ENCODE peak calls at places on chromosomes 6 and 20, in four cellular contexts. J is mesendoderm, N is H1, U is IMR-90. G is an unnamed sample.

GRCh38 chr6:95578106-95578410 is 723 bp downstream of the MANEA start:
- DNase-seq in J (no peak), N (no peak), U (peak), G (no peak)

GRCh38 chr6:47670851-47671250 is 27.5 kb upstream of the ADGRF4 start:
- DNase-seq in U (no peak), J (peak), N (no peak), G (no peak)

GRCh38 chr6:157407637-157408036 is 26.6 kb downstream of the ZDHHC14 start:
- DNase-seq in N (no peak), J (no peak), U (no peak), G (no peak)

GRCh38 chr6:35468980-35469710 is 944 bp downstream of the RPL10A start:
- DNase-seq in N (no peak), J (no peak), U (no peak), G (no peak)

GRCh38 chr20:59829415-59830106 is 103.9 kb downstream of the SYCP2 start:
- DNase-seq in U (no peak), J (no peak), N (no peak), G (peak)

GRCh38 chr6:14313220-14313619 is 195.6 kb downstream of the CD83 start:
- DNase-seq in N (no peak), J (no peak), U (no peak), G (no peak)

GRCh38 chr6:23031986-23032385 is 462.6 kb downstream of the HDGFL1 start:
- DNase-seq in U (peak), N (no peak), J (no peak), G (no peak)

GRCh38 chr6:170113141-170113540 is 177.7 kb downstream of the DLL1 start:
- DNase-seq in J (no peak), N (no peak), U (no peak), G (no peak)

GRCh38 chr6:80094017-80094416 is 12.5 kb upstream of the BCKDHB start:
- DNase-seq in U (peak), J (peak), N (no peak), G (no peak)

GRCh38 chr6:14728396-14729024 is 517.4 kb upstream of the JARID2 start:
- DNase-seq in N (no peak), J (no peak), U (peak), G (no peak)

GRCh38 chr6:44627091-44627878 is 239.8 kb downstream of the CDC5L start:
- DNase-seq in N (no peak), J (peak), U (no peak), G (peak)

GRCh38 chr20:7843613-7844012 is 96.6 kb downstream of the HAO1 start:
- DNase-seq in U (peak), N (no peak), J (no peak), G (no peak)

GRCh38 chr6:11772109-11772830 is 6.3 kb downstream of the ADTRP start:
- DNase-seq in J (peak), N (no peak), U (peak), G (no peak)

GRCh38 chr6:55713411-55713810 is 134.4 kb upstream of the HMGCLL1 start:
- DNase-seq in U (peak), J (no peak), N (no peak), G (no peak)

GRCh38 chr6:132962936-132963579 is 148.7 kb downstream of the RPS12 start:
- DNase-seq in J (peak), N (peak), U (peak), G (peak)

GRCh38 chr20:62739581-62740285 is 31.1 kb downstream of the NTSR1 start:
- DNase-seq in N (no peak), J (no peak), U (no peak), G (no peak)

GRCh38 chr6:167113935-167114910 is 8.7 kb upstream of the CCR6 start:
- DNase-seq in N (no peak), U (no peak), J (no peak), G (no peak)

GRCh38 chr6:40425192-40425919 is 161.8 kb downstream of the LRFN2 start:
- DNase-seq in U (no peak), N (no peak), J (no peak), G (no peak)

GRCh38 chr6:85418059-85418458 is 31.8 kb upstream of the NT5E start:
- DNase-seq in U (peak), J (peak), N (no peak), G (no peak)

GRCh38 chr6:67680297-67680932 is 954.7 kb upstream of the ADGRB3 start:
- DNase-seq in J (no peak), N (no peak), U (peak), G (no peak)

GRCh38 chr6:73079978-73080377 is 145.3 kb downstream of the KHDC1L start:
- DNase-seq in J (no peak), N (no peak), U (peak), G (no peak)

GRCh38 chr6:113495521-113495920 is 361.6 kb upstream of the MARCKS start:
- DNase-seq in U (peak), N (no peak), J (peak), G (no peak)

GRCh38 chr6:12258591-12258990 is 31.6 kb upstream of the EDN1 start:
- DNase-seq in U (peak), J (peak), N (no peak), G (no peak)

GRCh38 chr6:41497994-41498393 is 48.2 kb upstream of the FOXP4 start:
- DNase-seq in J (no peak), N (no peak), U (peak), G (no peak)

GRCh38 chr6:168554472-168554871 is 113.5 kb downstream of the SMOC2 start:
- DNase-seq in J (no peak), U (no peak), N (no peak), G (no peak)

GRCh38 chr6:168554898-168555617 is 114.1 kb downstream of the SMOC2 start:
- DNase-seq in J (no peak), N (no peak), U (no peak), G (no peak)

GRCh38 chr6:168557512-168557911 is 116.5 kb downstream of the SMOC2 start:
- DNase-seq in U (no peak), N (no peak), J (no peak), G (no peak)

GRCh38 chr6:168558686-168559085 is 117.7 kb downstream of the SMOC2 start:
- DNase-seq in U (no peak), J (no peak), N (no peak), G (no peak)

GRCh38 chr6:168555618-168556273 is 114.8 kb downstream of the SMOC2 start:
- DNase-seq in N (no peak), U (no peak), J (no peak), G (no peak)
- H4K8ac ChIP-seq in N (no peak), U (no peak), J (no peak), G (no peak)

GRCh38 chr20:56393133-56393472 is 658 bp downstream of the CSTF1 start:
- DNase-seq in J (no peak), U (no peak), N (no peak), G (no peak)
- H3K56ac ChIP-seq in J (peak), U (peak), N (no peak), G (no peak)

GRCh38 chr20:50728981-50729874 is 2.2 kb upstream of the PARD6B start:
- DNase-seq in J (no peak), N (no peak), U (no peak), G (peak)
- H4K8ac ChIP-seq in J (no peak), N (peak), U (no peak), G (no peak)

DNA sequence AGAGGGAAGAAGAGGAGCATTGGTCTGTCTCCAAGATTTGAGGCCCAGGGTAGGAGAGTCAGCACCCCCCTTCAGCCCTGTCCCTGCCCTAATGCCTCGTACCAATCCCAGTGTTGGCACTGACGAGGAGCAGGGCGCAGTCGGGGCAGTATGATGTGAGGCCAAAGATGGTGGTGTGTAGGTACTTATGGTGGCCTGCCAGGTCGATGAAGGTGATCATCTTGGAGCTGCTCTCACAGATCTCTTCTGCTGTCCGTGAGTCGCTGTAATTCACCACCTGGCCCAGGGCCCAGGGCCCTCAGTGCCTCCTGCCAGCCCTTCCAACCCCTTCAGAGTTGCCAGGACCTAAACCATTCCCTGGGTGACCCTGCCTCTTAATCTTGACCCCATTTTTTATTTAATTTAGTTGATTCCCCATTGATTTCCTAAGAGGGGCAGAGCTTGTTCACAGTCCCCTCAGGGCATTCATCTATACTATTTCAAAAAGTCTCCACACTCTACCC is 4.2 kb downstream of the GTPBP2 start:
- DNase-seq in U (no peak), J (no peak), N (no peak), G (no peak)
- H3K56ac ChIP-seq in U (no peak), J (no peak), N (no peak), G (no peak)

GRCh38 chr20:54070187-54070987 is at the start of gene BCAS1:
- DNase-seq in J (no peak), N (no peak), U (no peak), G (no peak)

GRCh38 chr20:54076259-54076658 is 5.9 kb upstream of the BCAS1 start:
- DNase-seq in N (no peak), U (no peak), J (no peak), G (no peak)

GRCh38 chr20:54073288-54073687 is 2.9 kb upstream of the BCAS1 start:
- DNase-seq in U (no peak), J (no peak), N (no peak), G (no peak)

GRCh38 chr20:54078296-54078695 is 7.9 kb upstream of the BCAS1 start:
- DNase-seq in J (no peak), U (no peak), N (no peak), G (no peak)

GRCh38 chr20:54075322-54075721 is 4.9 kb upstream of the BCAS1 start:
- DNase-seq in U (no peak), N (no peak), J (no peak), G (no peak)
- H4K8ac ChIP-seq in U (no peak), N (no peak), J (no peak), G (no peak)

DNA sequence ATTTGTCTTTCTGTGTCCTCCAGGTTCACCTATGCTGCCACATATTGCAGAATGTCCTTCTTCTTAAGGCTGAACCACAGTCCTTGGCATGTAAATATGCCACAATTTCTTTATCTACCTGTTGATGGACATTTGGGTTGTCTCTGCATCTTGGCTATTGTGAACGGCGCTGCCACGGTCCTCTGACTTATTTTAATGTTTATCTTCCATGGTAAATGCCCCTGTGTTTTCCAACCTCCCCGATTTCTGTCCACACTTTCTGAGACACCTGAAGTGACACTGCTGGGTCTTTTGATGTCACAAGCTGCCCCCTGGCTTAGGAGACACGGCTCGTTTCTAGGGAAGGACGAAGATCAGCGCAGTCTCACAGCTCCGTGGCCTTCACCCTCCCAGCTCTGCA is 128.3 kb upstream of the PDE10A start:
- DNase-seq in N (no peak), J (no peak), U (no peak), G (no peak)
- H3K56ac ChIP-seq in N (no peak), J (no peak), U (no peak), G (no peak)

DNA sequence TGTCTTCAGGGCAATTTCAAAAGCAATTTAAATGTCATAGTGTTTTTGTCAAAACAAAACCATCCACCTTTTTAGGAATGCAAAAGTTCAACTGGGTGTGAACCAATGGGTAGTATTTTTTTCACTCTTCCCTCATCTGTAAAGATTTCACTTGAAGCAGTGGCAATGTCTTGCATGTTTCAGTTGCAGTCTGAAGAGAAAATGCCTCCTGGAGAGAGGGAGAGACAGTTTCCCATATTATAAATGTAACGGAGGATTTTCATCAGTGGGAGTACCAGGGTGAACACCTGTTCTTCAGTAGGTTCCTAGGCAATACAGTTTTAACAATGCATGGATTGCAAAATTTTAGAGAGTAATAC is 3.3 kb downstream of the FOXQ1 start:
- DNase-seq in J (no peak), U (no peak), N (no peak), G (no peak)
- H4K8ac ChIP-seq in J (no peak), U (no peak), N (no peak), G (no peak)

DNA sequence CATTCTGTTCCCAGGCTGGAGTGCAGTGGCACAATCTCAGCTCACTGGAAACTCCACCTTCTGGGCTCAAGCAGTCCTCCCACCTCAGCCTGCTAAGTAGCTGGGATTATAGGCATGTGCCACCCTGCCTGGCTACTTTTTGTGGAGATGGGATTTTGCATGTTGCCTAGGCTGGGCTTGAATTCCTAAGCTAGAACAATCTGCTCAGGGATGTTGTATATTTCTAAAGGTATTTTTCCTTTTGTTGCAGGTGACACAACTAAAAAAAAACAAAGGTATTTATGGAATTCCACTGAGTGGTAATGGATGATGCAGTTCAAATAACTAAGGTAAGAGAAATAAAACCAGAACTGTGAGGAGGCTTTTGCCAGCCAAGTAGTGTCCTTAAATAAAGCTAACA is 49.7 kb downstream of the PTPRA start:
- DNase-seq in J (peak), U (no peak), N (no peak), G (no peak)
- H3K56ac ChIP-seq in J (no peak), U (no peak), N (no peak), G (no peak)

DNA sequence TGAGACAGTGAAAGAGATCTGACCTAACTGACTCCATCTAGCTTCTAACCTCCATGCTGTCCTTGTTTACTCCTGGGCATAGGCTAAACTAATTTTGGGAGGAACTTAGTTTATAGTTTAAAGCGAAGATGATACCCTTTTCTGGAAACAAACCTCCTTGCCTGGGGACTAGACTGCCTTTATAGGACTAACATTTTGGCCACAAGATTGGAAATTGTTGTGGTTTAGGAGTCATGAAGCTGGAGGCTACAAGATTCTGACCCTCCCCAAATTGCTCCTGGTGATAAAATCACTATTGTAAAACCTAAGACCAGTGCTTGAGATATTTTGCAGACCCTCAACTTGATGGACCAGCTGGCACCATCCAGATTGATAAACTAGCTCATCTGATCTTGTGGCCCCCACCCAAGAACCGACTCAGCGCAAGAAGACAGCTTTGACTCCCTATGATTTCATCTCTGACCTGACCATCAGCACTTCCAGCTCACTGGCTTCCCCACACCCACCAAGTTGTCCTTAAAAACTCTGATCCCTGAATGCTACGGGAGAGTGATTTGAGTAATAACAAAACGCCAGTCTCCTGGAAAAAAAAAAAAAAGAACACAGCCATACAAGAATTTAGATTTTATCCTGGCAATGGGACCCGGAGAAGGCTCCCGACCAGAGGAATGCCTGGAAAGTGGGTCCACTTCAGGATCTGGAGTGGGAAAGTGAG is 63.0 kb downstream of the ABHD12 start:
- DNase-seq in U (peak), J (no peak), N (no peak), G (no peak)
- H4K8ac ChIP-seq in U (no peak), J (no peak), N (no peak), G (no peak)